ENCODE peak calls at places on chromosomes 13 and 19, in nine cellular contexts. W, O, N, Q, T, J, K, V and C are unnamed samples.
A peak's percentile ranks its signal among the peaks of the same experiment; 100 is the strongest.

GRCh38 chr13:41615520-41615838 is 158.1 kb downstream of the RGCC start:
- DNase-seq in W (no peak), O (no peak), N (no peak), Q (no peak), T (no peak), J (no peak), K (no peak), V (no peak), C (no peak)

GRCh38 chr19:11480927-11481776 is at the start of gene ELAVL3:
- DNase-seq in W (no peak), O (no peak), N (peak; percentile 58), Q (no peak), T (no peak), J (no peak), K (no peak), V (peak; percentile 19), C (no peak)

GRCh38 chr19:3699071-3699740 is 1.1 kb downstream of the PIP5K1C start:
- DNase-seq in W (peak; percentile 40), O (no peak), N (no peak), Q (no peak), T (peak; percentile 39), J (no peak), K (no peak), V (peak; percentile 45), C (peak; percentile 83)

GRCh38 chr13:96835591-96835990 is 158.7 kb downstream of the OXGR1 start:
- DNase-seq in W (no peak), O (no peak), N (peak; percentile 31), Q (no peak), T (no peak), J (no peak), K (no peak), V (no peak), C (peak; percentile 6)

GRCh38 chr19:58170860-58171259 is 12.0 kb upstream of the ZNF274 start:
- DNase-seq in W (peak; percentile 72), O (no peak), N (no peak), Q (peak; percentile 29), T (peak; percentile 28), J (no peak), K (no peak), V (no peak), C (no peak)

GRCh38 chr19:38837656-38838121 is 6.1 kb upstream of the ECH1 start:
- DNase-seq in W (peak; percentile 62), O (no peak), N (no peak), Q (peak; percentile 85), T (no peak), J (no peak), K (no peak), V (no peak), C (no peak)

GRCh38 chr13:23086951-23087350 is 93.8 kb upstream of the SGCG start:
- DNase-seq in W (no peak), O (no peak), N (no peak), Q (no peak), T (no peak), J (no peak), K (no peak), V (no peak), C (no peak)

GRCh38 chr19:10334340-10335148 is 1.2 kb upstream of the RAVER1 start:
- DNase-seq in W (peak; percentile 89), O (no peak), N (peak; percentile 70), Q (peak; percentile 90), T (peak; percentile 96), J (peak; percentile 49), K (no peak), V (peak; percentile 69), C (peak; percentile 96)

GRCh38 chr19:50327013-50327412 is 2.2 kb downstream of the KCNC3 start:
- DNase-seq in W (no peak), O (no peak), N (no peak), Q (no peak), T (no peak), J (no peak), K (no peak), V (no peak), C (no peak)